ENCODE peak calls at places on chromosomes 16 and 17, in five cellular contexts. One of them, this sample, is unnamed. For H3K9me3, the result is how much of the 10 kb centered on the place peaks cover.

GRCh38 chr17:40779181-40779909 is 3.0 kb downstream of the KRT27 start:
- DNase-seq in IMR-90: no peak
- DNase-seq in heart right ventricle: no peak
- DNase-seq in CD4-positive, alpha-beta T cell: no peak
- DNase-seq in mammary epithelial cell: no peak
- DNase-seq in this sample: no peak

GRCh38 chr17:12790806-12791148 is 1.5 kb downstream of the ARHGAP44 start:
- DNase-seq in IMR-90: no peak
- DNase-seq in heart right ventricle: no peak
- DNase-seq in CD4-positive, alpha-beta T cell: no peak
- DNase-seq in mammary epithelial cell: no peak
- DNase-seq in this sample: no peak

GRCh38 chr17:77281024-77281903 is 140.5 kb downstream of the SEC14L1 start:
- DNase-seq in IMR-90: peak
- DNase-seq in heart right ventricle: peak
- DNase-seq in CD4-positive, alpha-beta T cell: peak
- DNase-seq in mammary epithelial cell: peak
- DNase-seq in this sample: peak

GRCh38 chr17:45262516-45263476 is 902 bp upstream of the SPATA32 start:
- DNase-seq in IMR-90: peak
- DNase-seq in heart right ventricle: no peak
- DNase-seq in CD4-positive, alpha-beta T cell: no peak
- DNase-seq in mammary epithelial cell: no peak
- DNase-seq in this sample: peak

GRCh38 chr17:81457917-81458555 is 54.6 kb downstream of the ACTG1 start:
- DNase-seq in IMR-90: no peak
- DNase-seq in heart right ventricle: no peak
- DNase-seq in CD4-positive, alpha-beta T cell: no peak
- DNase-seq in mammary epithelial cell: no peak
- DNase-seq in this sample: no peak

GRCh38 chr16:67294927-67295326 is 15.6 kb downstream of the PLEKHG4 start:
- DNase-seq in IMR-90: peak
- DNase-seq in heart right ventricle: no peak
- DNase-seq in CD4-positive, alpha-beta T cell: no peak
- DNase-seq in mammary epithelial cell: no peak
- DNase-seq in this sample: peak

GRCh38 chr16:58249780-58250478 is 44.9 kb downstream of the PRSS54 start:
- DNase-seq in IMR-90: peak
- DNase-seq in heart right ventricle: peak
- DNase-seq in CD4-positive, alpha-beta T cell: peak
- DNase-seq in mammary epithelial cell: peak
- DNase-seq in this sample: peak

GRCh38 chr16:50261707-50262235 is 4.6 kb upstream of the ADCY7 start:
- DNase-seq in IMR-90: no peak
- DNase-seq in heart right ventricle: no peak
- DNase-seq in CD4-positive, alpha-beta T cell: no peak
- DNase-seq in mammary epithelial cell: no peak
- DNase-seq in this sample: peak

GRCh38 chr17:6936370-6937028 is 59.4 kb upstream of the ALOX12 start:
- DNase-seq in IMR-90: peak
- DNase-seq in heart right ventricle: no peak
- DNase-seq in CD4-positive, alpha-beta T cell: no peak
- DNase-seq in mammary epithelial cell: no peak
- DNase-seq in this sample: no peak

GRCh38 chr17:77405867-77406513 is 265.2 kb downstream of the SEC14L1 start:
- DNase-seq in IMR-90: no peak
- DNase-seq in heart right ventricle: no peak
- DNase-seq in CD4-positive, alpha-beta T cell: no peak
- DNase-seq in mammary epithelial cell: no peak
- DNase-seq in this sample: peak

GRCh38 chr17:65627892-65628622 is 66.6 kb upstream of the AXIN2 start:
- DNase-seq in IMR-90: peak
- DNase-seq in heart right ventricle: no peak
- DNase-seq in CD4-positive, alpha-beta T cell: no peak
- DNase-seq in mammary epithelial cell: peak
- DNase-seq in this sample: peak

GRCh38 chr16:68790944-68791343 is 52.4 kb upstream of the TANGO6 start:
- DNase-seq in IMR-90: no peak
- DNase-seq in heart right ventricle: no peak
- DNase-seq in CD4-positive, alpha-beta T cell: no peak
- DNase-seq in mammary epithelial cell: no peak
- DNase-seq in this sample: no peak

GRCh38 chr17:2011421-2012371 is 13.4 kb downstream of the RTN4RL1 start:
- DNase-seq in IMR-90: no peak
- DNase-seq in heart right ventricle: no peak
- DNase-seq in CD4-positive, alpha-beta T cell: no peak
- DNase-seq in mammary epithelial cell: peak
- DNase-seq in this sample: peak

GRCh38 chr16:11136600-11136999 is 119.4 kb downstream of the SOCS1 start:
- DNase-seq in IMR-90: no peak
- DNase-seq in heart right ventricle: peak
- DNase-seq in CD4-positive, alpha-beta T cell: no peak
- DNase-seq in mammary epithelial cell: peak
- DNase-seq in this sample: peak

GRCh38 chr17:75610103-75610984 is 22.7 kb downstream of the MYO15B start:
- DNase-seq in IMR-90: no peak
- DNase-seq in heart right ventricle: no peak
- DNase-seq in CD4-positive, alpha-beta T cell: no peak
- DNase-seq in mammary epithelial cell: no peak
- DNase-seq in this sample: no peak

GRCh38 chr17:44642861-44643260 is 13.4 kb upstream of the MEIOC start:
- DNase-seq in IMR-90: no peak
- DNase-seq in heart right ventricle: no peak
- DNase-seq in CD4-positive, alpha-beta T cell: no peak
- DNase-seq in mammary epithelial cell: no peak
- DNase-seq in this sample: no peak

GRCh38 chr17:73291260-73291801 is 20.5 kb downstream of the CDC42EP4 start:
- DNase-seq in IMR-90: peak
- DNase-seq in heart right ventricle: peak
- DNase-seq in CD4-positive, alpha-beta T cell: no peak
- DNase-seq in mammary epithelial cell: peak
- DNase-seq in this sample: peak

GRCh38 chr17:58968662-58969061 is 138.0 kb downstream of the TRIM37 start:
- DNase-seq in IMR-90: peak
- DNase-seq in heart right ventricle: no peak
- DNase-seq in CD4-positive, alpha-beta T cell: no peak
- DNase-seq in mammary epithelial cell: no peak
- DNase-seq in this sample: no peak

GRCh38 chr17:80917716-80918560 is 73.7 kb upstream of the CHMP6 start:
- DNase-seq in IMR-90: no peak
- DNase-seq in heart right ventricle: no peak
- DNase-seq in CD4-positive, alpha-beta T cell: no peak
- DNase-seq in mammary epithelial cell: no peak
- DNase-seq in this sample: peak

GRCh38 chr17:65243838-65244237 is 106.7 kb downstream of the RGS9 start:
- DNase-seq in IMR-90: peak
- DNase-seq in heart right ventricle: no peak
- DNase-seq in CD4-positive, alpha-beta T cell: no peak
- DNase-seq in mammary epithelial cell: peak
- DNase-seq in this sample: peak

GRCh38 chr16:60107920-60108319 is 1373.8 kb upstream of the GOT2 start:
- DNase-seq in IMR-90: no peak
- DNase-seq in heart right ventricle: no peak
- DNase-seq in CD4-positive, alpha-beta T cell: no peak
- DNase-seq in mammary epithelial cell: no peak
- DNase-seq in this sample: no peak

GRCh38 chr16:49596119-49596518 is 222.5 kb downstream of the C16orf78 start:
- DNase-seq in IMR-90: peak
- DNase-seq in heart right ventricle: no peak
- DNase-seq in CD4-positive, alpha-beta T cell: no peak
- DNase-seq in mammary epithelial cell: no peak
- DNase-seq in this sample: peak

GRCh38 chr16:35201151-35201550 is 1741.7 kb downstream of the TP53TG3F start:
- DNase-seq in IMR-90: no peak
- DNase-seq in heart right ventricle: no peak
- DNase-seq in CD4-positive, alpha-beta T cell: no peak
- DNase-seq in mammary epithelial cell: no peak
- DNase-seq in this sample: no peak
- H3K9me3 ChIP-seq in IMR-90: under half
- H3K9me3 ChIP-seq in heart right ventricle: under half
- H3K9me3 ChIP-seq in CD4-positive, alpha-beta T cell: under half
- H3K9me3 ChIP-seq in mammary epithelial cell: under half
- H3K9me3 ChIP-seq in this sample: under half

GRCh38 chr16:1530883-1531637 is 2.4 kb upstream of the TMEM204 start:
- DNase-seq in IMR-90: peak
- DNase-seq in heart right ventricle: peak
- DNase-seq in CD4-positive, alpha-beta T cell: no peak
- DNase-seq in mammary epithelial cell: no peak
- DNase-seq in this sample: peak

GRCh38 chr16:1532081-1532760 is 1.2 kb upstream of the TMEM204 start:
- DNase-seq in IMR-90: no peak
- DNase-seq in heart right ventricle: peak
- DNase-seq in CD4-positive, alpha-beta T cell: no peak
- DNase-seq in mammary epithelial cell: no peak
- DNase-seq in this sample: no peak

GRCh38 chr16:1531638-1531910 is 1.9 kb upstream of the TMEM204 start:
- DNase-seq in IMR-90: no peak
- DNase-seq in heart right ventricle: peak
- DNase-seq in CD4-positive, alpha-beta T cell: no peak
- DNase-seq in mammary epithelial cell: no peak
- DNase-seq in this sample: no peak

GRCh38 chr16:1528921-1529537 is 4.4 kb upstream of the TMEM204 start:
- DNase-seq in IMR-90: no peak
- DNase-seq in heart right ventricle: peak
- DNase-seq in CD4-positive, alpha-beta T cell: no peak
- DNase-seq in mammary epithelial cell: no peak
- DNase-seq in this sample: no peak

DNA sequence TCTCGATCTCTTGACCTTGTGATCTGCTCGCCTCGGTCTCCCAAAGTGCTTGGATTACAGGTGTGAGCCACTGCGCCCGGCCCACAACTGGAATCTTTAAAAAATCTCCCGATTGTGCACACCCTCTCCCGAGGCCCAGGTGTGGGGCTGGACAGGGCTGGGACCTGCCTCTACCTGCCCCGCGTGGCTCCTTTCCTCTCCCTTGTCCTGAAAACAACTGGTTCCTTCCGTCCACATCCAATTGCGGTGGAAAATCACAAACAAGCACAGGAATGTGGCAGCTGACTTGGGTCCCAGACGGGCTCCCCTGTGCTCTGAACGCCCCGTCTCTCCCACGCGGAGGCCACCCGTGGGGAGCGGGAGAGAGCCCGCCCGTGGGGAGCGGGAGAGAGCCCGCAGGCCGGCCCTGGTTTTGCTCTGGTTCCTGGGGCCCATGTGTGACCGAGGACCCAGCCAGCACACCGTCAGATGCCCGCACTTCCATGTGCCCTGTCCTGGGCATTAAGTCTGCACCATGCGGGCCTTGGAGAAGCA is 3.0 kb upstream of the TMEM204 start:
- DNase-seq in IMR-90: no peak
- DNase-seq in heart right ventricle: no peak
- DNase-seq in CD4-positive, alpha-beta T cell: no peak
- DNase-seq in mammary epithelial cell: peak
- DNase-seq in this sample: peak
- H3K27ac ChIP-seq in IMR-90: no peak
- H3K27ac ChIP-seq in heart right ventricle: peak
- H3K27ac ChIP-seq in CD4-positive, alpha-beta T cell: no peak
- H3K27ac ChIP-seq in mammary epithelial cell: no peak
- H3K27ac ChIP-seq in this sample: no peak

DNA sequence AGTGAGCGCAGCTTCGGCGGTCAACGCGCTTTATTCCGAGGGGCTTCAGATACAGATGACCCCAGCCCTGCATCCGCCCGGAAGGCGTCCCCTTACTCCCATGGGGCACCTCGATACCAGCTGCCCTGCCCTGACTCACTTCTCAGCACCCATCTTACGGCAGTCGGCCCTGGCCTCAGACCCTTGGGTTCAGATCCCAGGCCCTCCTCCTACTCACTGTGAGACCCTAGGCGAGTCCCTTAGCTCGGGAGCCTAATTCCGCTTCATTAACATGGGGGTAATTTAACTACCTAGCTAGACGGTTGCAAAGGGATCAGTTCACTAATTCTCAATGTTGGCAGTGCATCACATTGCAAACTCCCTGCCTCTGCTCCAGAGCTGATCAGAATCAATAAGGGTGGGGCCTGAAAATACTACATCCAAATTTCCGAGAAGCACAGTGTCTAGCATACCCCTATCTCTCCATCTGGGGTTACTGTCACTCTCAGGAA is 281 bp upstream of the FLOT2 start:
- DNase-seq in IMR-90: no peak
- DNase-seq in heart right ventricle: no peak
- DNase-seq in CD4-positive, alpha-beta T cell: no peak
- DNase-seq in mammary epithelial cell: no peak
- DNase-seq in this sample: peak
- TF ChIP-seq CTCF in IMR-90: no peak
- TF ChIP-seq CTCF in heart right ventricle: no peak
- TF ChIP-seq CTCF in CD4-positive, alpha-beta T cell: no peak
- TF ChIP-seq CTCF in mammary epithelial cell: no peak
- TF ChIP-seq CTCF in this sample: no peak

GRCh38 chr17:54102246-54102645 is 279.5 kb downstream of the KIF2B start:
- DNase-seq in IMR-90: no peak
- DNase-seq in heart right ventricle: no peak
- DNase-seq in CD4-positive, alpha-beta T cell: no peak
- DNase-seq in mammary epithelial cell: no peak
- DNase-seq in this sample: no peak
- H3K9me3 ChIP-seq in IMR-90: under half
- H3K9me3 ChIP-seq in heart right ventricle: under half
- H3K9me3 ChIP-seq in CD4-positive, alpha-beta T cell: under half
- H3K9me3 ChIP-seq in mammary epithelial cell: under half
- H3K9me3 ChIP-seq in this sample: under half

GRCh38 chr17:83152221-83152744 is 72.9 kb downstream of the METRNL start:
- DNase-seq in IMR-90: no peak
- DNase-seq in heart right ventricle: no peak
- DNase-seq in CD4-positive, alpha-beta T cell: no peak
- DNase-seq in mammary epithelial cell: no peak
- DNase-seq in this sample: no peak

GRCh38 chr17:83152745-83153611 is 73.6 kb downstream of the METRNL start:
- DNase-seq in IMR-90: no peak
- DNase-seq in heart right ventricle: peak
- DNase-seq in CD4-positive, alpha-beta T cell: no peak
- DNase-seq in mammary epithelial cell: no peak
- DNase-seq in this sample: no peak

GRCh38 chr17:83154311-83155127 is 75.1 kb downstream of the METRNL start:
- DNase-seq in IMR-90: no peak
- DNase-seq in heart right ventricle: no peak
- DNase-seq in CD4-positive, alpha-beta T cell: no peak
- DNase-seq in mammary epithelial cell: no peak
- DNase-seq in this sample: no peak

GRCh38 chr17:83155128-83156081 is 76.0 kb downstream of the METRNL start:
- DNase-seq in IMR-90: peak
- DNase-seq in heart right ventricle: no peak
- DNase-seq in CD4-positive, alpha-beta T cell: no peak
- DNase-seq in mammary epithelial cell: no peak
- DNase-seq in this sample: peak

DNA sequence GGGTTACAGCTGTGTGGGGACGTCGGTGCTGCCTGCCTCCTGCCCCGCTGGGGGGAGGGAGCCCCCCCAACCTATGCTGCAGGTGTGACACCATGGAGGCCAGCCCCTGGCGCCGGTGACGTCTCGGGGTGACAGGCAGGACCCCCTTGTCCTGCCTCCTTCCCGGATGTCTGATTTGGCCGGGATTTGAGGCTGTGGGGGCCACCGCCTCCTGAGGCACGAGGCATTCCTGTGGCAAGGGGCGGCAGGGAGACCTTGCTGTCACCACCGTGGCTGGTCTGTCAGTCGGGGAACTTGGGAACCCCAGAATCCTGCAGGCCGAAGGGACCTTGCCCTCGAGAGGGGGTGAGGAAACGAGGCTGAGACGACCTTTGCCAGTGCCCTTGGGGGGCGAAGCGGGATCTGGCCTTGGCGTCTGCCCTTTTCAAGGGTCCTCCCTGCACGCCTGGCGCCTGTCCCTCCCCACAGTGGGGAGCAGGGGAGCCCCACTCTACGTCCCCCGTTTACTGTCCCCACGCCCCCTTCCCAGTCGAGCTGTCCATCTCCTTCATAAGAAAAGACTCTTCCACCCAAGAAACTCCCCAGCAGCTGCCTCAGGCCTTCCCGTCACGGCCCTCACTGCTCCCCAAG is 74.4 kb downstream of the METRNL start:
- DNase-seq in IMR-90: no peak
- DNase-seq in heart right ventricle: no peak
- DNase-seq in CD4-positive, alpha-beta T cell: no peak
- DNase-seq in mammary epithelial cell: no peak
- DNase-seq in this sample: peak
- H3K27ac ChIP-seq in IMR-90: no peak
- H3K27ac ChIP-seq in heart right ventricle: peak
- H3K27ac ChIP-seq in CD4-positive, alpha-beta T cell: no peak
- H3K27ac ChIP-seq in mammary epithelial cell: no peak
- H3K27ac ChIP-seq in this sample: no peak

This sample was measured in osteoblast.